ENCODE peak calls at places on chromosomes 1 and 21, in five cellular contexts. One of them, this sample, is unnamed.

GRCh38 chr1:203137324-203137723 is 9.8 kb downstream of the ADORA1 start:
- DNase-seq in MCF 10A: no peak
- DNase-seq in heart left ventricle: no peak
- DNase-seq in AG04449: no peak
- DNase-seq in spleen: no peak
- DNase-seq in this sample: no peak

GRCh38 chr1:199931666-199932377 is 95.7 kb upstream of the NR5A2 start:
- DNase-seq in AG04449: no peak
- DNase-seq in MCF 10A: no peak
- DNase-seq in spleen: no peak
- DNase-seq in heart left ventricle: no peak
- DNase-seq in this sample: no peak

GRCh38 chr1:40076895-40077312 is 20.1 kb downstream of the PPT1 start:
- DNase-seq in AG04449: no peak
- DNase-seq in heart left ventricle: no peak
- DNase-seq in spleen: no peak
- DNase-seq in MCF 10A: peak; percentile 75
- DNase-seq in this sample: no peak

GRCh38 chr1:63894627-63895256 is 120.9 kb downstream of the ROR1 start:
- DNase-seq in spleen: no peak
- DNase-seq in MCF 10A: no peak
- DNase-seq in AG04449: no peak
- DNase-seq in heart left ventricle: no peak
- DNase-seq in this sample: no peak

GRCh38 chr1:241834733-241835377 is 13.1 kb upstream of the EXO1 start:
- DNase-seq in MCF 10A: peak; percentile 75
- DNase-seq in spleen: no peak
- DNase-seq in AG04449: no peak
- DNase-seq in heart left ventricle: no peak
- DNase-seq in this sample: no peak

GRCh38 chr21:34074283-34075098 is 1.1 kb downstream of the MRPS6 start:
- DNase-seq in MCF 10A: peak; percentile 33
- DNase-seq in heart left ventricle: no peak
- DNase-seq in spleen: no peak
- DNase-seq in AG04449: no peak
- DNase-seq in this sample: no peak

GRCh38 chr1:211511947-211512346 is 20.0 kb upstream of the RD3 start:
- DNase-seq in spleen: no peak
- DNase-seq in AG04449: no peak
- DNase-seq in heart left ventricle: no peak
- DNase-seq in MCF 10A: peak; percentile 96
- DNase-seq in this sample: no peak

GRCh38 chr1:204684551-204685235 is 845 bp downstream of the LRRN2 start:
- DNase-seq in MCF 10A: no peak
- DNase-seq in spleen: no peak
- DNase-seq in heart left ventricle: peak; percentile 38
- DNase-seq in AG04449: no peak
- DNase-seq in this sample: no peak

GRCh38 chr1:78586572-78586971 is 33.7 kb upstream of the IFI44L start:
- DNase-seq in AG04449: peak; percentile 71
- DNase-seq in spleen: no peak
- DNase-seq in MCF 10A: no peak
- DNase-seq in heart left ventricle: no peak
- DNase-seq in this sample: no peak

GRCh38 chr1:96559707-96560588 is 161.6 kb upstream of the PTBP2 start:
- DNase-seq in spleen: no peak
- DNase-seq in MCF 10A: peak; percentile 83
- DNase-seq in heart left ventricle: no peak
- DNase-seq in AG04449: peak; percentile 90
- DNase-seq in this sample: no peak

GRCh38 chr1:214842856-214843255 is 239.7 kb upstream of the KCNK2 start:
- DNase-seq in heart left ventricle: no peak
- DNase-seq in spleen: no peak
- DNase-seq in AG04449: no peak
- DNase-seq in MCF 10A: no peak
- DNase-seq in this sample: no peak

GRCh38 chr1:115642168-115643072 is 650 bp downstream of the VANGL1 start:
- DNase-seq in AG04449: no peak
- DNase-seq in spleen: peak; percentile 78
- DNase-seq in MCF 10A: peak; percentile 52
- DNase-seq in heart left ventricle: peak; percentile 42
- DNase-seq in this sample: peak; percentile 34

GRCh38 chr21:34198232-34199120 is 125.1 kb downstream of the MRPS6 start:
- DNase-seq in spleen: no peak
- DNase-seq in MCF 10A: no peak
- DNase-seq in heart left ventricle: no peak
- DNase-seq in AG04449: no peak
- DNase-seq in this sample: no peak

GRCh38 chr1:203278885-203279406 is 26.4 kb upstream of the BTG2 start:
- DNase-seq in AG04449: no peak
- DNase-seq in MCF 10A: no peak
- DNase-seq in heart left ventricle: no peak
- DNase-seq in spleen: no peak
- DNase-seq in this sample: no peak

GRCh38 chr1:21284206-21285137 is 5.8 kb downstream of the ECE1 start:
- DNase-seq in heart left ventricle: no peak
- DNase-seq in MCF 10A: no peak
- DNase-seq in AG04449: no peak
- DNase-seq in spleen: no peak
- DNase-seq in this sample: no peak

GRCh38 chr1:116075981-116076380 is 35.2 kb upstream of the MAB21L3 start:
- DNase-seq in spleen: no peak
- DNase-seq in MCF 10A: no peak
- DNase-seq in heart left ventricle: no peak
- DNase-seq in AG04449: no peak
- DNase-seq in this sample: no peak

DNA sequence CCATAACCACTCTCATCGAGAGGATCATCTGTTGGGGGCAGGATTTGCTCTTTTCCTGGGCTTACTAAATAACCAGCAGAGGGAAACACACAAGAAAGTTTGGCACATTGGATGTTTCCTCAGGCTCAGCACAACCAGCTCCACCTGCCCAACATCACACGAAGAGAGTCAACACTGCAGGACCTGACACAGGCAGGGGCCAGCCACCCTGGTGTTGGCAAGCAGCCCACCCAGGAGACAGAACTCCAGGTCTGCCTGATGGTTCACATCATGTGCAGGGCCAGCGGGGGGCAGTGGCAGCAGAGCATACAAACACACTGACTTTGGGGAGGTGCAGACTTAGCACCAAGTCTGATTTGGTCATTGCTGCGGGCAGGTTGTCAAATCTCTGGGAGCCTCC is 182.3 kb upstream of the GALNT2 start:
- DNase-seq in AG04449: no peak
- DNase-seq in MCF 10A: no peak
- DNase-seq in spleen: no peak
- DNase-seq in heart left ventricle: no peak
- DNase-seq in this sample: no peak
- TF ChIP-seq CTCF in AG04449: no peak
- TF ChIP-seq CTCF in MCF 10A: no peak
- TF ChIP-seq CTCF in spleen: no peak
- TF ChIP-seq CTCF in heart left ventricle: no peak
- TF ChIP-seq CTCF in this sample: no peak

GRCh38 chr1:229784834-229785233 is 158.8 kb downstream of the URB2 start:
- DNase-seq in heart left ventricle: no peak
- DNase-seq in spleen: no peak
- DNase-seq in MCF 10A: no peak
- DNase-seq in AG04449: no peak
- DNase-seq in this sample: no peak

GRCh38 chr1:229786974-229787610 is 161.0 kb downstream of the URB2 start:
- DNase-seq in heart left ventricle: no peak
- DNase-seq in spleen: no peak
- DNase-seq in AG04449: no peak
- DNase-seq in MCF 10A: no peak
- DNase-seq in this sample: no peak

GRCh38 chr1:229782469-229782868 is 156.4 kb downstream of the URB2 start:
- DNase-seq in MCF 10A: no peak
- DNase-seq in spleen: no peak
- DNase-seq in AG04449: no peak
- DNase-seq in heart left ventricle: no peak
- DNase-seq in this sample: no peak

DNA sequence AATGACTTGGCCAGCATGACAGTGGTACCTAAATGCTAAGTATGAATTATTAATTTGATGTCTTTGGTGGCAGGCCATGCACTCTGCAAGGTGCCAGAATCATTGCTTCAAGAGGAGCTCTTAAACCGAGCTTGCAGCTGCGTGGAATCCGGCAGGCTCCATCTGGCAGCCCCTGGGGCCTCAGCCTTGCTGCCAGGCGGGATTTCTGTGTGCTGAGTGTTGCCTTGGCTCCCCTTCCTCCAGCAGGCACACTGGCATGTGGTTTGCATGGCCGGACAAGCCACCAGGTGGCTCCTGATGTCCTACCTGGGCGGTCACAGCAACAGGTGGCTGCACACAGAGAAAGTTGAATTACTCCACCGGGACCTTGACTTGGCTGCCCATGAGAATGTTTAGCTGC is 155.4 kb downstream of the URB2 start:
- DNase-seq in spleen: no peak
- DNase-seq in MCF 10A: peak; percentile 35
- DNase-seq in heart left ventricle: no peak
- DNase-seq in AG04449: no peak
- DNase-seq in this sample: no peak
- TF ChIP-seq CTCF in spleen: no peak
- TF ChIP-seq CTCF in MCF 10A: peak; percentile 3
- TF ChIP-seq CTCF in heart left ventricle: no peak
- TF ChIP-seq CTCF in AG04449: no peak
- TF ChIP-seq CTCF in this sample: no peak

GRCh38 chr21:40466893-40467483 is 380.0 kb downstream of the DSCAM start:
- DNase-seq in spleen: no peak
- DNase-seq in heart left ventricle: no peak
- DNase-seq in MCF 10A: peak; percentile 17
- DNase-seq in AG04449: no peak
- DNase-seq in this sample: no peak
- TF ChIP-seq CTCF in spleen: peak; percentile 10
- TF ChIP-seq CTCF in heart left ventricle: peak; percentile 20
- TF ChIP-seq CTCF in MCF 10A: peak; percentile 27
- TF ChIP-seq CTCF in AG04449: peak; percentile 30
- TF ChIP-seq CTCF in this sample: peak; percentile 71

GRCh38 chr1:223243441-223244050 is 100.5 kb upstream of the TLR5 start:
- DNase-seq in MCF 10A: no peak
- DNase-seq in heart left ventricle: no peak
- DNase-seq in spleen: no peak
- DNase-seq in AG04449: no peak
- DNase-seq in this sample: no peak

GRCh38 chr1:223242971-223243370 is 99.9 kb upstream of the TLR5 start:
- DNase-seq in heart left ventricle: no peak
- DNase-seq in spleen: no peak
- DNase-seq in MCF 10A: no peak
- DNase-seq in AG04449: no peak
- DNase-seq in this sample: no peak

GRCh38 chr1:223245411-223245810 is 102.4 kb upstream of the TLR5 start:
- DNase-seq in MCF 10A: no peak
- DNase-seq in spleen: no peak
- DNase-seq in heart left ventricle: no peak
- DNase-seq in AG04449: no peak
- DNase-seq in this sample: no peak

GRCh38 chr1:223245983-223246382 is 102.9 kb upstream of the TLR5 start:
- DNase-seq in MCF 10A: no peak
- DNase-seq in spleen: no peak
- DNase-seq in heart left ventricle: no peak
- DNase-seq in AG04449: no peak
- DNase-seq in this sample: no peak

DNA sequence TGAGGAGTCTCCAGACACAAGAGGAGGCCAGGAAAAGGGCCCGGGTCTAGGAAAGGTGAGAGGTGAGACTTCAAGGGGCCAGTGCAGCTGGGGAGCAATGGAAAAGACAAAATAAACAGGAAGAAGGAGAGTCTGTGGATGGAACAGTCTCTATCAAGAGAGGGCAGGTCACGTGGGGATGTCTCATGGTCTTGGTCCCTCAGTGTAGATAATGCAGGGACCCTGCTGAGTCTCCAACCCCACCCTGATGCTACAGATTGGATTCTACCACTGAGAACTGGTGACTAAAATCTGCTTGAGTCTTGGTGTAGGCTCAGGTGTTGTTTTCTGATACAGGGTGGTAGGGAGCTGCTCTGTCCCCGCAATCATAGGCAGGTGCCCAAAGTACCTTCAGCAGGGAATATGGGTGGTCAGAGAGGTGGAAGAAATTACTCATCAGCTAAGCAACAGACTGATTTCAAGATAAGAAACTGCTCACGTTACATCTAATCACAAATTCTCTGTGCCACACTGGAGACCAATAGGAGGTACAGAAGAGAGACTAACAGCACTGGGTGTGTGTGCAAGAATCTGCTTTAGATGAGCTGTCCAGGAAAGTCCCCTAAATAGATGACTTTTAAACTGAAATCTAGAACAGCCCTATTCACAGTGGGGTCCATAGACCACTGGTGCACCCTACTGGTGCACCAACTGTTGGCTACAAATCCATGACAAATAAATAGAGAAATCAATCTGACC is 101.5 kb upstream of the TLR5 start:
- DNase-seq in spleen: no peak
- DNase-seq in AG04449: no peak
- DNase-seq in heart left ventricle: no peak
- DNase-seq in MCF 10A: peak; percentile 36
- DNase-seq in this sample: no peak
- TF ChIP-seq CTCF in spleen: no peak
- TF ChIP-seq CTCF in AG04449: peak; percentile 4
- TF ChIP-seq CTCF in heart left ventricle: peak; percentile 35
- TF ChIP-seq CTCF in MCF 10A: no peak
- TF ChIP-seq CTCF in this sample: no peak

GRCh38 chr1:198088360-198089071 is 68.3 kb upstream of the NEK7 start:
- DNase-seq in MCF 10A: peak; percentile 64
- DNase-seq in AG04449: no peak
- DNase-seq in spleen: no peak
- DNase-seq in heart left ventricle: no peak
- DNase-seq in this sample: peak; percentile 39
- TF ChIP-seq CTCF in MCF 10A: peak; percentile 71
- TF ChIP-seq CTCF in AG04449: peak; percentile 34
- TF ChIP-seq CTCF in spleen: peak; percentile 61
- TF ChIP-seq CTCF in heart left ventricle: peak; percentile 17
- TF ChIP-seq CTCF in this sample: peak; percentile 71

GRCh38 chr1:4172659-4173599 is 272.9 kb upstream of the C1orf174 start:
- DNase-seq in AG04449: no peak
- DNase-seq in MCF 10A: no peak
- DNase-seq in heart left ventricle: no peak
- DNase-seq in spleen: peak; percentile 54
- DNase-seq in this sample: no peak
- TF ChIP-seq CTCF in AG04449: no peak
- TF ChIP-seq CTCF in MCF 10A: no peak
- TF ChIP-seq CTCF in heart left ventricle: no peak
- TF ChIP-seq CTCF in spleen: no peak
- TF ChIP-seq CTCF in this sample: no peak

GRCh38 chr1:41239988-41240610 is 2.0 kb downstream of the SCMH1 start:
- DNase-seq in heart left ventricle: no peak
- DNase-seq in spleen: no peak
- DNase-seq in MCF 10A: peak; percentile 70
- DNase-seq in AG04449: peak; percentile 31
- DNase-seq in this sample: no peak
- TF ChIP-seq CTCF in heart left ventricle: no peak
- TF ChIP-seq CTCF in spleen: no peak
- TF ChIP-seq CTCF in MCF 10A: peak; percentile 20
- TF ChIP-seq CTCF in AG04449: peak; percentile 37
- TF ChIP-seq CTCF in this sample: no peak

GRCh38 chr1:197178998-197179397 is 32.5 kb upstream of the ASPM start:
- DNase-seq in spleen: no peak
- DNase-seq in AG04449: no peak
- DNase-seq in heart left ventricle: no peak
- DNase-seq in MCF 10A: peak; percentile 30
- DNase-seq in this sample: no peak
- TF ChIP-seq CTCF in spleen: no peak
- TF ChIP-seq CTCF in AG04449: no peak
- TF ChIP-seq CTCF in heart left ventricle: no peak
- TF ChIP-seq CTCF in MCF 10A: no peak
- TF ChIP-seq CTCF in this sample: no peak

GRCh38 chr1:246005067-246005466 is 502.0 kb downstream of the SMYD3 start:
- DNase-seq in AG04449: peak; percentile 96
- DNase-seq in MCF 10A: peak; percentile 94
- DNase-seq in heart left ventricle: no peak
- DNase-seq in spleen: no peak
- DNase-seq in this sample: no peak
- TF ChIP-seq CTCF in AG04449: no peak
- TF ChIP-seq CTCF in MCF 10A: no peak
- TF ChIP-seq CTCF in heart left ventricle: no peak
- TF ChIP-seq CTCF in spleen: no peak
- TF ChIP-seq CTCF in this sample: no peak